ENCODE peak calls at places on chromosomes 4 and X, in six cellular contexts. One of them, this sample, is unnamed. For H3K27me3, H3K36me3 and H3K9me3, the result is how much of the 10 kb centered on the place peaks cover.

GRCh38 chrX:11351375-11352295 is 58.4 kb downstream of the AMELX start:
- DNase-seq in GM23248: peak
- DNase-seq in K562: no peak
- DNase-seq in cardiac muscle cell: peak
- DNase-seq in aorta: peak
- DNase-seq in stomach: peak
- DNase-seq in this sample: no peak

GRCh38 chrX:66002832-66003680 is 36.8 kb downstream of the VSIG4 start:
- DNase-seq in GM23248: no peak
- DNase-seq in K562: no peak
- DNase-seq in cardiac muscle cell: no peak
- DNase-seq in aorta: no peak
- DNase-seq in stomach: no peak
- DNase-seq in this sample: no peak

GRCh38 chr4:113397114-113397701 is 347.8 kb downstream of the ANK2 start:
- DNase-seq in GM23248: peak
- DNase-seq in K562: no peak
- DNase-seq in cardiac muscle cell: peak
- DNase-seq in aorta: no peak
- DNase-seq in stomach: no peak
- DNase-seq in this sample: no peak

GRCh38 chrX:139850968-139851367 is 81.9 kb downstream of the ATP11C start:
- DNase-seq in GM23248: no peak
- DNase-seq in K562: no peak
- DNase-seq in cardiac muscle cell: no peak
- DNase-seq in aorta: no peak
- DNase-seq in stomach: no peak
- DNase-seq in this sample: no peak

GRCh38 chrX:9642270-9642995 is 123.2 kb downstream of the GPR143 start:
- DNase-seq in GM23248: no peak
- DNase-seq in K562: no peak
- DNase-seq in cardiac muscle cell: no peak
- DNase-seq in aorta: no peak
- DNase-seq in stomach: no peak
- DNase-seq in this sample: no peak

GRCh38 chr4:28149762-28150161 is 1289.1 kb downstream of the STIM2 start:
- DNase-seq in GM23248: no peak
- DNase-seq in K562: no peak
- DNase-seq in cardiac muscle cell: no peak
- DNase-seq in aorta: no peak
- DNase-seq in stomach: no peak
- DNase-seq in this sample: no peak

GRCh38 chrX:47172549-47172948 is 21.1 kb upstream of the UBA1 start:
- DNase-seq in GM23248: no peak
- DNase-seq in K562: no peak
- DNase-seq in cardiac muscle cell: no peak
- DNase-seq in aorta: no peak
- DNase-seq in stomach: peak
- DNase-seq in this sample: no peak

GRCh38 chr4:77040265-77040664 is 35.5 kb downstream of the CCNI start:
- DNase-seq in GM23248: peak
- DNase-seq in K562: no peak
- DNase-seq in cardiac muscle cell: no peak
- DNase-seq in aorta: no peak
- DNase-seq in stomach: no peak
- DNase-seq in this sample: no peak

GRCh38 chrX:27863813-27864212 is 56.0 kb downstream of the MAGEB10 start:
- DNase-seq in GM23248: no peak
- DNase-seq in K562: no peak
- DNase-seq in cardiac muscle cell: no peak
- DNase-seq in aorta: no peak
- DNase-seq in stomach: no peak
- DNase-seq in this sample: no peak

GRCh38 chrX:44010626-44011025 is 37.4 kb upstream of the NDP start:
- DNase-seq in GM23248: no peak
- DNase-seq in K562: no peak
- DNase-seq in cardiac muscle cell: no peak
- DNase-seq in aorta: no peak
- DNase-seq in stomach: no peak
- DNase-seq in this sample: no peak

DNA sequence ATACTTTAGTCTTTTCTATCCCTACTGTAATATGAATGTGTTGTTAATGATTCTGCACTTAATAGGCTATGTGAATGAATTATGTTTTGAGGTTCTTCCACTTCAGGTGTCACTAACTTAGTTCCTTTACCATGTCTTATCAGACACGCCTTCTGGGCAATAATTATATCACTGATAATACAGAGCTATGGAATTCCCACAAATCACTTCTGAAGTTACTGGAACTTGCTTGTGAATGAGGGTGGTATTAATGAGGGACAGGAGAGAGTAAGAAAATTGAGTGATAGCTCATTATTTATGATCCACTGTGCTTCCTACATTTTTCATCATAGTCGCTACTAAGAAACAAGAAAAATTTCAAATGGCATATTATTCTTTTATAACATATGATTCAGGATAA is 130.0 kb downstream of the PDLIM5 start:
- DNase-seq in GM23248: no peak
- DNase-seq in K562: no peak
- DNase-seq in cardiac muscle cell: no peak
- DNase-seq in aorta: no peak
- DNase-seq in stomach: no peak
- DNase-seq in this sample: no peak
- H3K27me3 ChIP-seq in GM23248: under half
- H3K27me3 ChIP-seq in K562: under half
- H3K27me3 ChIP-seq in cardiac muscle cell: under half
- H3K27me3 ChIP-seq in aorta: under half
- H3K27me3 ChIP-seq in stomach: under half
- H3K27me3 ChIP-seq in this sample: under half

DNA sequence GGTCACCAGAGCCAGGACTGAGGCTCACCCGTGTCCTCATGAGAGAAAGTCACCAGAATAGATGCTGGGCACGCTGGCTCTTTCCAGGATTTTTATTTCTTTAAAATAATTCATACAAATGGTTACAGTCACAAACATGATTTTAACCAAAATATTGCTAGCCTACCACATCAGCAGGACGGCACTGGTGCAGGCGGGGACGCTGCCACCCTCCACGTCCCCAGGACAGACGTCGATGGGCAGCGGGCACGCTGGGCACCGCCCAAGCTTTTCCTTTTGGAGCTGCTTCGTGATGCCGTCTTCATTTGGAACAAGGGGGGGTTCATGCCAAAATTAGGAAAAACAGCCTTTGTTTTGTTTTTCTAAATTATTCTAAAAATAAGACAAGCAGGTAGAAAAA is 37.6 kb downstream of the CTBP1 start:
- DNase-seq in GM23248: no peak
- DNase-seq in K562: no peak
- DNase-seq in cardiac muscle cell: no peak
- DNase-seq in aorta: peak
- DNase-seq in stomach: no peak
- DNase-seq in this sample: no peak
- H3K36me3 ChIP-seq in GM23248: under half
- H3K36me3 ChIP-seq in K562: under half
- H3K36me3 ChIP-seq in cardiac muscle cell: under half
- H3K36me3 ChIP-seq in aorta: under half
- H3K36me3 ChIP-seq in stomach: half or more
- H3K36me3 ChIP-seq in this sample: under half

GRCh38 chr4:422587-422986 is 76.4 kb downstream of the ZNF721 start:
- DNase-seq in GM23248: no peak
- DNase-seq in K562: no peak
- DNase-seq in cardiac muscle cell: no peak
- DNase-seq in aorta: no peak
- DNase-seq in stomach: no peak
- DNase-seq in this sample: no peak
- H3K9me3 ChIP-seq in GM23248: under half
- H3K9me3 ChIP-seq in K562: under half
- H3K9me3 ChIP-seq in cardiac muscle cell: under half
- H3K9me3 ChIP-seq in aorta: under half
- H3K9me3 ChIP-seq in stomach: half or more
- H3K9me3 ChIP-seq in this sample: under half

GRCh38 chr4:173525118-173526033 is 4.7 kb downstream of the HAND2 start:
- DNase-seq in GM23248: peak
- DNase-seq in K562: no peak
- DNase-seq in cardiac muscle cell: peak
- DNase-seq in aorta: no peak
- DNase-seq in stomach: no peak
- DNase-seq in this sample: no peak
- H3K27me3 ChIP-seq in GM23248: under half
- H3K27me3 ChIP-seq in K562: under half
- H3K27me3 ChIP-seq in cardiac muscle cell: under half
- H3K27me3 ChIP-seq in aorta: under half
- H3K27me3 ChIP-seq in stomach: half or more
- H3K27me3 ChIP-seq in this sample: under half

DNA sequence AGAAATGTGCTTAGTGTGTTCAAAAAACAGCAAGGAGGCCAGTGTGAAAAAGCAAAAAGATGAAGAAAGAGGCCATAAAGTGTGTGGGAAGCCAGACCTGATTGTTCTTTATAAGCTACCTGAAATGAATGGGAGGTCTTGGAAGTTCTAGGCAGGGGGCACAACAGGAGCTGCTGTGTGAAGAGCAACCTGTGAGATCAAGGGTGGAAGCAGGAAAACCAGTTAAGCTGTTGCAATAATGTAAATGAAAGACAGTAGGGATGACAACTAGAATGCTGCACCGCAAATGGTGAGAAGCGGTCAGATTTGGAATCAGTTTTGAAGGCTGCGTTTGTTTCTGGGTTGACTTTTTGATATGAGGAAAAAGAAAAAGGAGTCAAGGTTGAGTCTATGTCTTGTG is 123.5 kb downstream of the TMEM144 start:
- DNase-seq in GM23248: no peak
- DNase-seq in K562: no peak
- DNase-seq in cardiac muscle cell: no peak
- DNase-seq in aorta: no peak
- DNase-seq in stomach: no peak
- DNase-seq in this sample: no peak
- H3K36me3 ChIP-seq in GM23248: under half
- H3K36me3 ChIP-seq in K562: under half
- H3K36me3 ChIP-seq in cardiac muscle cell: under half
- H3K36me3 ChIP-seq in aorta: under half
- H3K36me3 ChIP-seq in stomach: under half
- H3K36me3 ChIP-seq in this sample: under half

GRCh38 chr4:169446824-169447223 is 165.6 kb downstream of the NEK1 start:
- DNase-seq in GM23248: no peak
- DNase-seq in K562: no peak
- DNase-seq in cardiac muscle cell: no peak
- DNase-seq in aorta: no peak
- DNase-seq in stomach: no peak
- DNase-seq in this sample: no peak
- H3K9me3 ChIP-seq in GM23248: under half
- H3K9me3 ChIP-seq in K562: under half
- H3K9me3 ChIP-seq in cardiac muscle cell: under half
- H3K9me3 ChIP-seq in aorta: under half
- H3K9me3 ChIP-seq in stomach: under half
- H3K9me3 ChIP-seq in this sample: under half

DNA sequence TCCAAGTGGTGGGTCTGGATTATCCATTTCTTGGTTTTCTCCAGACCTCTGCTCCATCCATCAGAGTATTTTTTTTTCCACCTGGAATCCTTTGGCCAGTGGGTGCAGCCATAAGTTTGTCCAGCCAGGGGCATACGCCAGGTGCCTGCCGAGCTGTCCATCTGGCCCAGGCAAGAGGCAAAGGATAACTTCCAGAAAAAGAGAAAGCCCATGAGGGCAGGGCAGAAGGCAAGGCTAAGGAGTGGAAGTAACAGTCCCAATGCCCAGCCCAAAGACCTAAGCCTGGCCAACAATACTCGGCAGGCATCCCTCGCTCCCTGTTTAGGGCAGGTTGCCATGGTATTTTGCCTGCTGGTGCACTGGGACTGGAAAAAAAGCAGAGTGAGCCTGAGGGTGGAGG is 39.4 kb downstream of the NHSL2 start:
- DNase-seq in GM23248: no peak
- DNase-seq in K562: no peak
- DNase-seq in cardiac muscle cell: no peak
- DNase-seq in aorta: no peak
- DNase-seq in stomach: no peak
- DNase-seq in this sample: no peak
- H3K27me3 ChIP-seq in GM23248: under half
- H3K27me3 ChIP-seq in K562: under half
- H3K27me3 ChIP-seq in cardiac muscle cell: under half
- H3K27me3 ChIP-seq in aorta: under half
- H3K27me3 ChIP-seq in stomach: under half
- H3K27me3 ChIP-seq in this sample: under half

This sample was measured in HAP-1.